ENCODE peak calls at places on chromosomes 1 and 21, in eight cellular contexts. E, T, B, D, V, S, O and N are unnamed samples.
A peak's percentile ranks its signal among the peaks of the same experiment; 100 is the strongest.

GRCh38 chr1:153368477-153368876 is 6.9 kb downstream of the S100A12 start:
- DNase-seq in D (no peak), V (no peak), O (no peak), S (no peak), T (no peak), E (no peak), B (no peak), N (no peak)

GRCh38 chr1:76891931-76892330 is 24.7 kb downstream of the ST6GALNAC5 start:
- DNase-seq in B (no peak), T (no peak), S (no peak), E (no peak), V (no peak), D (no peak), O (no peak), N (no peak)

GRCh38 chr1:116910379-116911165 is 856 bp downstream of the PTGFRN start:
- DNase-seq in T (peak; percentile 85), S (peak; percentile 48), V (peak; percentile 16), E (peak; percentile 40), D (peak; percentile 62), O (peak; percentile 63), B (peak; percentile 84), N (peak; percentile 81)

GRCh38 chr1:207259391-207259790 is 62.1 kb upstream of the CD55 start:
- DNase-seq in S (peak; percentile 11), T (no peak), B (no peak), E (no peak), O (no peak), V (no peak), D (no peak), N (no peak)

GRCh38 chr1:42658880-42659337 is 686 bp downstream of the PPIH start:
- DNase-seq in D (peak; percentile 41), E (no peak), S (peak; percentile 50), T (no peak), O (no peak), V (no peak), B (no peak), N (peak; percentile 16)

GRCh38 chr1:32716312-32717126 is 13.9 kb upstream of the SYNC start:
- DNase-seq in V (no peak), B (peak; percentile 97), D (peak; percentile 79), S (peak; percentile 86), O (peak; percentile 68), T (peak; percentile 97), E (peak; percentile 96), N (peak; percentile 98)

GRCh38 chr1:153776352-153776751 is 1.1 kb downstream of the SLC27A3 start:
- DNase-seq in O (no peak), S (no peak), T (no peak), D (no peak), V (no peak), B (peak; percentile 66), E (no peak), N (peak; percentile 56)

GRCh38 chr1:23801338-23801748 is 789 bp upstream of the GALE start:
- DNase-seq in V (no peak), E (no peak), O (peak; percentile 60), T (peak; percentile 83), B (no peak), D (no peak), S (no peak), N (peak; percentile 59)

GRCh38 chr1:8876099-8876496 is 2.4 kb downstream of the ENO1 start:
- DNase-seq in O (no peak), V (no peak), D (no peak), B (no peak), S (no peak), T (no peak), E (no peak), N (no peak)

GRCh38 chr1:24203404-24203803 is 16.3 kb upstream of the IFNLR1 start:
- DNase-seq in O (no peak), T (no peak), D (no peak), E (peak; percentile 86), S (no peak), B (peak; percentile 65), V (no peak), N (no peak)

GRCh38 chr1:204752688-204753040 is 67.1 kb upstream of the LRRN2 start:
- DNase-seq in V (no peak), O (no peak), B (no peak), E (no peak), T (no peak), S (no peak), D (no peak), N (no peak)

GRCh38 chr1:5312870-5313269 is 658.5 kb downstream of the AJAP1 start:
- DNase-seq in O (no peak), T (peak; percentile 72), S (no peak), E (no peak), V (no peak), D (no peak), B (no peak), N (no peak)

GRCh38 chr1:206788487-206789050 is 16.3 kb upstream of the IL10 start:
- DNase-seq in E (no peak), B (no peak), T (no peak), D (no peak), S (no peak), O (no peak), V (no peak), N (no peak)

GRCh38 chr1:84379128-84379527 is 19.2 kb upstream of the DNASE2B start:
- DNase-seq in S (no peak), D (no peak), T (no peak), E (no peak), B (no peak), V (no peak), O (no peak), N (no peak)

GRCh38 chr1:173082913-173083312 is 32.2 kb upstream of the TNFSF18 start:
- DNase-seq in D (no peak), B (no peak), V (no peak), T (no peak), S (no peak), E (no peak), O (no peak), N (no peak)

GRCh38 chr1:202320081-202320405 is 21.7 kb downstream of the UBE2T start:
- DNase-seq in E (no peak), V (no peak), B (no peak), S (no peak), O (no peak), T (no peak), D (no peak), N (no peak)

GRCh38 chr21:38343691-38344090 is 86.9 kb downstream of the KCNJ15 start:
- DNase-seq in T (peak; percentile 80), O (no peak), V (no peak), E (peak; percentile 20), S (no peak), D (no peak), B (no peak), N (no peak)

GRCh38 chr1:168362991-168363390 is 82.3 kb downstream of the TBX19 start:
- DNase-seq in V (no peak), E (no peak), S (no peak), T (no peak), B (no peak), D (peak; percentile 23), O (no peak), N (no peak)

GRCh38 chr1:174883361-174883760 is 116.4 kb upstream of the CACYBP start:
- DNase-seq in T (no peak), V (no peak), B (no peak), O (no peak), S (peak; percentile 59), D (no peak), E (no peak), N (no peak)

GRCh38 chr1:79128726-79129125 is 122.2 kb upstream of the ADGRL4 start:
- DNase-seq in V (no peak), E (no peak), T (no peak), O (no peak), B (no peak), D (no peak), S (no peak), N (no peak)

GRCh38 chr1:246971322-246971721 is 36.5 kb downstream of the ZNF695 start:
- DNase-seq in V (no peak), B (no peak), E (no peak), O (peak; percentile 71), T (peak; percentile 68), S (peak; percentile 62), D (peak; percentile 1), N (peak; percentile 46)

GRCh38 chr21:45362077-45362747 is 42.8 kb upstream of the COL18A1 start:
- DNase-seq in B (peak; percentile 62), S (no peak), D (no peak), E (no peak), V (no peak), T (no peak), O (peak; percentile 39), N (peak; percentile 19)

GRCh38 chr1:6485140-6485936 is 6.1 kb downstream of the PLEKHG5 start:
- DNase-seq in B (no peak), T (no peak), S (peak; percentile 56), O (no peak), E (no peak), V (no peak), D (peak; percentile 41), N (no peak)
- H3K4me3 ChIP-seq in B (no peak overlapping the region), T (peak overlapping the region; percentile 59), S (peak overlapping the region; percentile 91), O (peak overlapping the region; percentile 61), E (peak overlapping the region; percentile 56), V (peak overlapping the region; percentile 49), D (peak overlapping the region; percentile 32), N (no peak overlapping the region)

DNA sequence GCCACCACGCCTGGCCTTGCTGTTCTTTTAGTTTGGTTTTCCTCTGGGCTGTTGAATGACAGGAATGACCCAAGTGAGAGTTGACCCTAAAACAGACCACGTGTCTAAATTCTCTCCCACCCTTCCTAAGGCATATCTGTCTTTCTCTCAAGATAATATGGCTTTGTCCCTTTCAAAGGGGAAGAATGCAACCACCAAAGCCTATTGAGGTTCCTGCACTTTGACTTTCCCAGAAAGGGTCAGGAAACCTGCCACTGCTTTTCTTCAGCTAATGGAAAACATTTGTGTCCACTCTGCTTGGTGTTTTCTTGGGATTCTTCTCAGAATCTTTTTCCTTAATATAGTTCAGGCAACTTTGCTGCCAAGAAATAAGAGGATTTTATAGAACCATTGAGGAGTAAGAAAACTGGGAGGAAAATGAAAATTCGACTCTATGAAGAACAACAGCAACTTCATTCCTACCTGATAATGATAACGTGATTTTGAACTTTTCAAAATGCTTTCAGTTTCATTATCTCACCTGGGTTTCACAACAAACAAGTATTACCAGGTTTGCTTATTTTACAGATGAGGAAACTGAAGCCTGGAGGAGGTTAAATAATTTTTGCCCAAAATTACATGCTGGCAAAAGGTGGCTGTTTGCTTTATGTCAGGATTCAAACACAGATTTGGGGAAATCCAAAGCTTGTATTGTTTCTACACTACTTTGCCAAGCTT is 6.9 kb downstream of the PLPP3 start:
- DNase-seq in D (no peak), T (no peak), B (no peak), S (no peak), E (no peak), O (no peak), V (no peak), N (no peak)
- H3K4me1 ChIP-seq in D (peaks cover 24% of the 10 kb centered on the region), T (peaks cover 19% of the 10 kb centered on the region), B (peaks cover 35% of the 10 kb centered on the region), S (peaks cover 37% of the 10 kb centered on the region), E (no peaks in the 10 kb centered on the region), O (peaks cover 62% of the 10 kb centered on the region), V (peaks cover 9% of the 10 kb centered on the region), N (no peaks in the 10 kb centered on the region)

DNA sequence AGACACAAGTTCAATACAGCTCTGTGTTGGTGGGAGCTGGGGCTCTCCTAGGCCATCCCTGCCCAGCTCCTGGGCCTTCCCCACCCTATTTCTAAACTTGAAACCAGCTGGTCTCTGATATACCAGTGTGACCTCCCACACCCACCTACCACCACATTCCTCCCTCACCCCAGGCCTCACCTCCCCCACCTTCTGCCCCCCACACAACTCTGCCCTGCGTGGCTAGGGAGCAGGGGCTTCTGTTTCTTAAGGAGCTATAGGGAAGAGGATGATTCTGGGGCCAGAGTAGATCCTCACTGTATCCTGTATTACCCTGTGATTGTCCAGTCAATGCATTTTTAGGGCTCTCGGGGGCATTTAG is 16.5 kb downstream of the NES start:
- DNase-seq in V (no peak), E (no peak), B (peak; percentile 56), S (no peak), D (no peak), O (no peak), T (no peak), N (no peak)
- H3K4me3 ChIP-seq in V (no peak overlapping the region), E (peak overlapping the region; percentile 34), B (no peak overlapping the region), S (no peak overlapping the region), D (no peak overlapping the region), O (peak overlapping the region; percentile 56), T (peak overlapping the region; percentile 21), N (no peak overlapping the region)

GRCh38 chr1:12460911-12461621 is 156.9 kb downstream of the DHRS3 start:
- DNase-seq in O (no peak), E (no peak), V (no peak), T (no peak), D (peak; percentile 34), B (no peak), S (peak; percentile 78), N (no peak)
- H3K4me1 ChIP-seq in O (peaks cover 58% of the 10 kb centered on the region), E (peaks cover 36% of the 10 kb centered on the region), V (peaks cover 66% of the 10 kb centered on the region), T (peaks cover 79% of the 10 kb centered on the region), D (peaks cover 20% of the 10 kb centered on the region), B (peaks cover 39% of the 10 kb centered on the region), S (peaks cover 23% of the 10 kb centered on the region), N (no peaks in the 10 kb centered on the region)